ENCODE peak calls at places on chromosomes 4 and X, in seven cellular contexts. P is psoas muscle, Q is natural killer cell, A is fibroblast of lung, K is astrocyte, J is stomach, S is progenitor cell of endocrine pancreas. W is an unnamed sample.
A peak's percentile ranks its signal among the peaks of the same experiment; 100 is the strongest.

GRCh38 chrX:153723351-153724251 is 586 bp downstream of the BCAP31 start:
- DNase-seq in J (peak; percentile 48), K (no peak), P (no peak), S (peak; percentile 24), A (peak; percentile 41), Q (no peak), W (peak; percentile 60)

GRCh38 chr4:172675232-172675631 is 493.4 kb upstream of the GALNT7 start:
- DNase-seq in K (no peak), S (no peak), J (no peak), Q (no peak), P (no peak), A (no peak), W (no peak)

GRCh38 chrX:153886915-153887314 is 942 bp upstream of the L1CAM start:
- DNase-seq in Q (no peak), S (no peak), K (no peak), A (no peak), J (no peak), P (no peak), W (peak; percentile 47)

GRCh38 chr4:104302731-104303130 is 192.0 kb downstream of the CXXC4 start:
- DNase-seq in P (no peak), K (no peak), J (no peak), Q (no peak), S (no peak), A (no peak), W (no peak)

GRCh38 chr4:26267087-26267486 is 53.7 kb upstream of the RBPJ start:
- DNase-seq in J (peak; percentile 31), K (peak; percentile 34), A (peak; percentile 64), Q (no peak), P (peak; percentile 72), S (no peak), W (no peak)

GRCh38 chrX:134693644-134694043 is 35.4 kb upstream of the PLAC1 start:
- DNase-seq in J (no peak), S (no peak), K (no peak), Q (no peak), P (no peak), A (no peak), W (no peak)

GRCh38 chr4:176539785-176540175 is 220.0 kb downstream of the SPCS3 start:
- DNase-seq in P (no peak), J (no peak), K (peak; percentile 36), A (peak; percentile 43), S (no peak), Q (no peak), W (no peak)

GRCh38 chrX:46436744-46437143 is 108.5 kb downstream of the ZNF674 start:
- DNase-seq in A (no peak), J (no peak), S (no peak), Q (no peak), K (no peak), P (no peak), W (no peak)

GRCh38 chr4:146359771-146360170 is 145.4 kb downstream of the REELD1 start:
- DNase-seq in J (no peak), K (no peak), S (no peak), P (no peak), A (no peak), Q (no peak), W (no peak)

GRCh38 chrX:119606508-119607389 is 525 bp upstream of the NKRF start:
- DNase-seq in P (no peak), J (no peak), A (peak; percentile 94), S (no peak), Q (no peak), K (peak; percentile 34), W (no peak)

GRCh38 chr4:81499840-81500239 is 28.1 kb upstream of the RASGEF1B start:
- DNase-seq in J (no peak), S (no peak), P (no peak), Q (no peak), K (no peak), A (no peak), W (peak; percentile 13)

GRCh38 chr4:70802923-70803605 is 36.6 kb downstream of the GRSF1 start:
- DNase-seq in A (no peak), K (no peak), P (no peak), Q (no peak), S (no peak), J (no peak), W (no peak)

GRCh38 chr4:52976523-52977230 is 114.6 kb downstream of the RASL11B start:
- DNase-seq in S (no peak), A (no peak), P (no peak), Q (no peak), K (no peak), J (no peak), W (no peak)

GRCh38 chr4:52982246-52982950 is 120.3 kb downstream of the RASL11B start:
- DNase-seq in J (no peak), K (peak; percentile 32), A (peak; percentile 80), Q (no peak), S (no peak), P (no peak), W (peak; percentile 8)

GRCh38 chr4:52977252-52977651 is 115.1 kb downstream of the RASL11B start:
- DNase-seq in P (no peak), A (no peak), K (no peak), J (no peak), Q (no peak), S (no peak), W (peak; percentile 8)

GRCh38 chr4:52979821-52980590 is 117.9 kb downstream of the RASL11B start:
- DNase-seq in A (no peak), Q (no peak), J (no peak), P (no peak), S (no peak), K (no peak), W (no peak)

GRCh38 chr4:52979020-52979419 is 116.9 kb downstream of the RASL11B start:
- DNase-seq in S (no peak), A (peak; percentile 24), K (no peak), Q (no peak), J (no peak), P (no peak), W (no peak)
- TF ChIP-seq CTCF in S (no peak), A (no peak), K (no peak), Q (no peak), J (no peak), P (no peak), W (no peak)

DNA sequence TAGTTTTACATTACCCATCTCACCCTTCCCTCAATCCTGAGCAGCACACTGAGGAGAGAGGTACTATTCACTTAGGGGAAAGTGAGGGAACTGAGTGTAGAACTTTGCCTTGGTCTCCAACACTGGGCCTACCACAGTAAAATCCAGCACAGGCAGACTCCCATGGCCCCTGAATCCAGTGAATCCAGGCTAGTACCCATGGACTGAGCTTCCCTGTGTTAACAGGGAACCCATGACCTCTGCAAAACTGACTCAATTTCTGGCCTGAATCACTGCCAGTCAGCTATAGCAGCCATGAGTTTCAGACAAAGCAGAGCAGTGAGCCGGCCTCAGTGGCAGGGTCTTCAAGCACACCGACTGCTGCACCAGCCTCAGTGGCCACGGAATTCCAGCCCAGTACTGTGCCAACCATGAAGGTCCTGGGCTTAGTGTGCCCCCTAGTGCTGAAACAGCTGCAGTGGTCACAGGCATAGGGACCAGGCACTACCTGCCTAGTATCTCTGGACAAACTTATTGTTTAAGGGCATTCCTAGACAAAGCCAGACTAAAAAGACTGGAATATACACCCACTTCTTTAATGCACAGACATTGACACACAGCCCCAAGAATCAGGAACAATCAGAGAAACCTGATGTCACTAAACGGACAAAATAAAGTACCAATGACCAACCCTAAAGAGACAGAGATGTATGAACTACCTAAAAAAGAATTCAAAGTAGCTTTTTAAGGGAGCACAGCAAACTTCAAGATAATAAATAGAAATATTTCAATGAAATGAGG is 127.4 kb upstream of the RPL34 start:
- DNase-seq in Q (no peak), A (peak; percentile 22), K (peak; percentile 10), J (no peak), S (peak; percentile 15), P (no peak), W (peak; percentile 22)
- TF ChIP-seq CTCF in Q (no peak), A (peak; percentile 60), K (peak; percentile 50), J (no peak), S (peak; percentile 60), P (no peak), W (peak; percentile 22)

GRCh38 chrX:31988975-31989374 is 917.1 kb upstream of the FTHL17 start:
- DNase-seq in J (no peak), P (no peak), Q (no peak), S (no peak), K (no peak), A (no peak), W (no peak)
- TF ChIP-seq CTCF in J (no peak), P (no peak), Q (no peak), S (no peak), K (no peak), A (no peak), W (no peak)

GRCh38 chr4:5720980-5721379 is 10.0 kb downstream of the EVC start:
- DNase-seq in A (no peak), Q (no peak), S (no peak), P (no peak), J (no peak), K (no peak), W (no peak)

GRCh38 chr4:5717449-5718158 is 6.6 kb downstream of the EVC start:
- DNase-seq in Q (no peak), J (no peak), K (no peak), P (no peak), A (no peak), S (no peak), W (no peak)

GRCh38 chr4:5718411-5718810 is 7.4 kb downstream of the EVC start:
- DNase-seq in A (no peak), S (no peak), J (no peak), Q (no peak), K (no peak), P (no peak), W (no peak)

GRCh38 chr4:5720157-5720850 is 9.3 kb downstream of the EVC start:
- DNase-seq in P (no peak), J (no peak), Q (no peak), A (no peak), K (no peak), S (no peak), W (no peak)

GRCh38 chr4:5719329-5720055 is 8.5 kb downstream of the EVC start:
- DNase-seq in A (no peak), K (no peak), S (no peak), J (no peak), P (no peak), Q (no peak), W (no peak)
- TF ChIP-seq CTCF in A (no peak), K (no peak), S (no peak), J (no peak), P (no peak), Q (no peak), W (no peak)

DNA sequence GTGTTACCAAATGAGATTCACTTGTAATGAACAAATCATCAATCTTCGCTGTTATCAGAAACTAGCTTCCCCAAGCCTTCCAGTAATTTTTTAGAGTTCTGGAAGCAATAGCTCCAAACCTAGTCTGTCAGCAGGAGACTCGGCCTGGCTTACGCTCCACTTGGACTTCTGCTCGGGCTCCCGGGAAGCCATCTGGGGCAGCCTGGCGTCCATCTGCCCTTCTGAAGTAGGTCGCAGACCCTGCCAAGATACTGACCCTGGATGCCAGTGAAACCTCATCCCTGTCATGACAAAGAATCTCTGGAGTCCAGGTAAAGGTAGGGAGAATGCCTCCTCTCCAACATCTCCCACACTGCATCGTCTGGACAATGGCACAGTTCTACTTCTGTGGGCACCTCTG is 493.8 kb upstream of the ZFP42 start:
- DNase-seq in A (no peak), Q (no peak), P (no peak), K (no peak), J (no peak), S (no peak), W (no peak)
- TF ChIP-seq CTCF in A (no peak), Q (no peak), P (no peak), K (no peak), J (no peak), S (no peak), W (no peak)

W was measured in nephron progenitor cell.